ENCODE peak calls at places on chromosome 11, in seven cellular contexts. K is kidney; F is CD4-positive, alpha-beta memory T cell; C is mucosa of descending colon; W is uterus; D is GM23338; P is breast epithelium. B is an unnamed sample.

GRCh38 chr11:36057372-36058045 is 113.6 kb downstream of the LDLRAD3 start:
- DNase-seq in K (no peak), C (no peak), F (no peak), P (no peak), D (no peak), W (peak; percentile 72), B (no peak)

GRCh38 chr11:19872526-19873135 is 160.0 kb downstream of the NAV2 start:
- DNase-seq in K (no peak), W (no peak), D (peak; percentile 84), C (no peak), F (no peak), P (no peak), B (no peak)

GRCh38 chr11:128518493-128519207 is 68.7 kb downstream of the ETS1 start:
- DNase-seq in C (no peak), P (no peak), D (no peak), F (no peak), W (no peak), K (no peak), B (no peak)

GRCh38 chr11:115792903-115793302 is 288.7 kb upstream of the CADM1 start:
- DNase-seq in D (no peak), P (no peak), K (no peak), F (no peak), C (no peak), W (no peak), B (no peak)

GRCh38 chr11:21640491-21640890 is 552.4 kb upstream of the ANO5 start:
- DNase-seq in K (no peak), D (no peak), P (no peak), C (no peak), W (no peak), F (no peak), B (no peak)

GRCh38 chr11:17991799-17992433 is 20.9 kb downstream of the SERGEF start:
- DNase-seq in D (peak; percentile 74), F (peak; percentile 50), W (no peak), P (no peak), C (no peak), K (no peak), B (peak; percentile 57)

GRCh38 chr11:134258577-134258976 is 5.2 kb downstream of the ACAD8 start:
- DNase-seq in D (no peak), K (no peak), W (no peak), C (no peak), P (no peak), F (no peak), B (no peak)

GRCh38 chr11:15697437-15698236 is 582.9 kb downstream of the INSC start:
- DNase-seq in F (no peak), K (no peak), C (no peak), D (no peak), P (no peak), W (no peak), B (no peak)

GRCh38 chr11:110989734-110990133 is 255.8 kb upstream of the POU2AF2 start:
- DNase-seq in W (peak; percentile 52), C (no peak), P (no peak), F (no peak), K (no peak), D (no peak), B (no peak)

GRCh38 chr11:119382101-119382500 is 611 bp upstream of the USP2 start:
- DNase-seq in F (no peak), W (no peak), P (no peak), D (peak; percentile 47), C (no peak), K (no peak), B (no peak)

GRCh38 chr11:130031056-130031455 is 28.4 kb upstream of the PRDM10 start:
- DNase-seq in P (no peak), C (no peak), F (no peak), K (no peak), W (no peak), D (no peak), B (no peak)

GRCh38 chr11:128238521-128239222 is 348.7 kb downstream of the ETS1 start:
- DNase-seq in C (no peak), P (no peak), D (no peak), W (no peak), F (no peak), K (no peak), B (no peak)

GRCh38 chr11:66473608-66474525 is 6.4 kb upstream of the DPP3 start:
- DNase-seq in W (no peak), K (no peak), C (no peak), P (no peak), F (no peak), D (no peak), B (no peak)

GRCh38 chr11:128465531-128465930 is 121.8 kb downstream of the ETS1 start:
- DNase-seq in P (no peak), C (no peak), K (no peak), D (no peak), F (no peak), W (no peak), B (no peak)

GRCh38 chr11:2083411-2083810 is 55.8 kb downstream of the IGF2 start:
- DNase-seq in D (no peak), P (no peak), F (no peak), W (no peak), C (no peak), K (no peak), B (no peak)

GRCh38 chr11:104795511-104796213 is 102.6 kb downstream of the CASP12 start:
- DNase-seq in P (no peak), C (no peak), D (no peak), F (no peak), K (no peak), W (no peak), B (no peak)

GRCh38 chr11:102139081-102139498 is 28.8 kb downstream of the YAP1 start:
- DNase-seq in W (peak; percentile 63), K (no peak), D (peak; percentile 31), P (no peak), F (no peak), C (no peak), B (no peak)

GRCh38 chr11:119179983-119180382 is 5.3 kb upstream of the NHERF4 start:
- DNase-seq in C (no peak), K (no peak), W (no peak), F (no peak), P (no peak), D (no peak), B (no peak)

GRCh38 chr11:1032310-1032891 is 4.1 kb downstream of the MUC6 start:
- DNase-seq in D (no peak), W (no peak), P (no peak), K (no peak), F (no peak), C (no peak), B (no peak)

GRCh38 chr11:21412652-21413383 is 743.4 kb downstream of the NELL1 start:
- DNase-seq in K (no peak), F (no peak), P (no peak), D (no peak), W (no peak), C (no peak), B (no peak)

GRCh38 chr11:108559904-108560303 is 33.7 kb downstream of the EXPH5 start:
- DNase-seq in W (no peak), P (no peak), F (no peak), K (no peak), C (no peak), D (no peak), B (no peak)

GRCh38 chr11:134762248-134763029 is 350.4 kb upstream of the B3GAT1 start:
- DNase-seq in D (peak; percentile 56), F (no peak), C (no peak), P (no peak), K (peak; percentile 87), W (no peak), B (no peak)

GRCh38 chr11:103636232-103636631 is 400.2 kb upstream of the DDI1 start:
- DNase-seq in K (no peak), C (no peak), D (no peak), W (no peak), P (no peak), F (no peak), B (no peak)

GRCh38 chr11:35390737-35391682 is 28.3 kb downstream of the SLC1A2 start:
- DNase-seq in F (no peak), K (no peak), P (peak; percentile 29), C (peak; percentile 31), W (no peak), D (no peak), B (no peak)

GRCh38 chr11:119852741-119853140 is 123.7 kb upstream of the NECTIN1 start:
- DNase-seq in K (no peak), W (no peak), C (no peak), P (no peak), D (no peak), F (no peak), B (no peak)

GRCh38 chr11:121802542-121802941 is 313.5 kb downstream of the BLID start:
- DNase-seq in F (no peak), C (peak; percentile 33), W (no peak), D (peak; percentile 70), K (no peak), P (no peak), B (no peak)

GRCh38 chr11:77557553-77557952 is 32.2 kb upstream of the AQP11 start:
- DNase-seq in D (peak; percentile 82), K (no peak), W (no peak), C (no peak), F (no peak), P (no peak), B (no peak)
- H3K4me3 ChIP-seq in D (no peak overlapping the region), K (no peak overlapping the region), W (no peak overlapping the region), C (no peak overlapping the region), F (no peak overlapping the region), P (no peak overlapping the region), B (no peak overlapping the region)

GRCh38 chr11:75814686-75815344 is at the start of gene UVRAG:
- DNase-seq in D (peak; percentile 99), K (peak; percentile 99), F (peak; percentile 99), P (peak; percentile 100), C (peak; percentile 99), W (peak; percentile 99), B (peak; percentile 98)
- H3K4me3 ChIP-seq in D (peak within 1 kb of the TSS; percentile 93), K (peak within 1 kb of the TSS; percentile 91), F (peak within 1 kb of the TSS; percentile 68), P (peak within 1 kb of the TSS; percentile 99), C (peak within 1 kb of the TSS; percentile 87), W (peak within 1 kb of the TSS; percentile 92), B (peak within 1 kb of the TSS; percentile 85)

GRCh38 chr11:74318241-74318932 is 6.9 kb upstream of the P4HA3 start:
- DNase-seq in P (no peak), W (no peak), C (no peak), D (no peak), F (no peak), K (no peak), B (no peak)
- H3K4me3 ChIP-seq in P (no peak overlapping the region), W (no peak overlapping the region), C (no peak overlapping the region), D (no peak overlapping the region), F (no peak overlapping the region), K (no peak overlapping the region), B (no peak overlapping the region)

DNA sequence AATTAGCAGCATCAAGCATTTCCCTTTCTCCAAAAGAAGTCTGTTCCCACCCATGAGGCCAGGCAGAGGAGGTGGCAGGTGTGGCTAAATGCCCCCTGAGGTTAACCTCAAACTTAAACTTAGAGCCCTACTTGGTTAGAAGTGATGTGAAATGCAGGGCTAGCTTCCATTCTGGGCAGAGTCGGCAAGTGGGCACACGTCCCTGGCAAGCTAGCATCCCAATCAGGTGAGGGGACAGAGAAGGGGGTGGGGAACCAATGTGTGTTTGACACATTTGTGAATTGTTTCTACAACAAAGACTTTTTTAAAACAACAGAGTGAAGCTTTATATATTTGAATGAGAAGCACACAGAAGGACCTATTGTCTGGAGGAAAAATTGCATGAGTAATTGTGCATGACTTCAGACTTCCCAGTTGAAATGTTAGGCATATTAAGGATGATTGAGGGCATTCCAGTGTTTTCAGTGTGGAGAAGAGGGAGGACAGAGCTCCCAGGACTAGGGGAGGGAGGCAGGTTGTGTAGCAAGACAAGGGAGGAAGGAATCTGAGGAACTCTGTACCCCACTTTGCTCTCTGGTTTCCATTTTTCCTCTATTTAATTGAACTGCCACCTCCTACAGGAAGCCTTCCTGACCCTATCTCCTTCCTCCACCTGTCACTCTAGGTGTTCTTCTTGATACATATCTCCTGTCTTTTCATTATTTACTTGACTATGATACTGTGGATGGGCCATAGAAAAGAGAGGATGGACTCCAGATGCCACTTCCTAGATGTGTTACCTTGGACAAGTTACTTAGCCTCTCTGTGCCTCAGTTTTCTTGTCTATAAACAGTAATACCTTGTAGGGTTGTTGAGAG is 83.3 kb upstream of the PICALM start:
- DNase-seq in W (no peak), F (no peak), K (no peak), D (no peak), C (no peak), P (peak; percentile 89), B (peak; percentile 37)
- H3K4me3 ChIP-seq in W (no peak overlapping the region), F (no peak overlapping the region), K (no peak overlapping the region), D (no peak overlapping the region), C (no peak overlapping the region), P (no peak overlapping the region), B (no peak overlapping the region)

B was measured in Jurkat, Clone E6-1.